ENCODE peak calls at places on chromosomes 11 and 22, in five cellular contexts. B, L, P, S and R are unnamed samples.

GRCh38 chr11:44453213-44453612 is 112.2 kb upstream of the CD82 start:
- DNase-seq in S (no peak), L (no peak), P (no peak), B (no peak), R (no peak)

GRCh38 chr22:17772249-17772962 is 1.9 kb downstream of the BID start:
- DNase-seq in B (no peak), P (no peak), S (no peak), L (no peak), R (no peak)

GRCh38 chr11:72676874-72677341 is 2.7 kb upstream of the PDE2A start:
- DNase-seq in L (peak), S (peak), B (peak), P (no peak), R (no peak)

GRCh38 chr11:116862951-116863350 is 25.5 kb upstream of the APOA1 start:
- DNase-seq in P (no peak), S (peak), L (no peak), B (no peak), R (no peak)

GRCh38 chr22:32112380-32112779 is 46.7 kb downstream of the C22orf42 start:
- DNase-seq in S (no peak), B (no peak), P (no peak), L (no peak), R (no peak)

GRCh38 chr11:106415510-106415909 is 338.0 kb downstream of the AASDHPPT start:
- DNase-seq in S (no peak), L (no peak), P (no peak), B (no peak), R (no peak)

GRCh38 chr11:76242004-76242779 is 35.9 kb upstream of the WNT11 start:
- DNase-seq in L (no peak), P (no peak), S (no peak), B (no peak), R (no peak)

GRCh38 chr22:30457964-30458363 is 13.9 kb downstream of the SEC14L3 start:
- DNase-seq in P (peak), L (no peak), S (no peak), B (peak), R (no peak)

GRCh38 chr11:23554002-23554401 is 693.7 kb upstream of the CCDC179 start:
- DNase-seq in B (no peak), P (no peak), L (no peak), S (no peak), R (no peak)

GRCh38 chr11:33691051-33691864 is 9.4 kb downstream of the C11orf91 start:
- DNase-seq in L (no peak), S (no peak), B (no peak), P (no peak), R (no peak)

GRCh38 chr11:69704508-69705245 is 855 bp upstream of the FGF19 start:
- DNase-seq in P (no peak), L (no peak), S (no peak), B (peak), R (no peak)

GRCh38 chr11:64001552-64002427 is 15.6 kb downstream of the OTUB1 start:
- DNase-seq in L (no peak), S (no peak), P (no peak), B (no peak), R (no peak)

GRCh38 chr11:8266246-8267241 is 2.9 kb upstream of the LMO1 start:
- DNase-seq in L (no peak), P (no peak), B (no peak), S (no peak), R (no peak)

GRCh38 chr11:111765320-111765983 is 737 bp downstream of the PPP2R1B start:
- DNase-seq in P (no peak), S (no peak), B (peak), L (peak), R (no peak)

GRCh38 chr11:70656293-70656692 is 258.0 kb downstream of the CTTN start:
- DNase-seq in S (no peak), B (no peak), L (no peak), P (peak), R (no peak)

GRCh38 chr11:113934797-113935196 is 30.2 kb downstream of the HTR3B start:
- DNase-seq in L (no peak), B (no peak), P (no peak), S (no peak), R (no peak)

GRCh38 chr11:91158901-91159537 is 936.2 kb upstream of the CHORDC1 start:
- DNase-seq in S (no peak), L (no peak), P (no peak), B (no peak), R (no peak)

GRCh38 chr11:110297082-110297725 is 790 bp upstream of the RDX start:
- DNase-seq in P (no peak), S (no peak), L (no peak), B (no peak), R (no peak)

GRCh38 chr22:30398685-30399680 is 2.2 kb downstream of the SEC14L2 start:
- DNase-seq in L (no peak), S (no peak), B (no peak), P (peak), R (no peak)

GRCh38 chr11:63567044-63567840 is 4.1 kb upstream of the PLAAT2 start:
- DNase-seq in P (no peak), B (peak), L (peak), S (peak), R (peak)